ENCODE peak calls at places on chromosomes 5 and 9, in four cellular contexts. M is spleen, K is left lung, Q is lower lobe of right lung. S is an unnamed sample.

GRCh38 chr5:2008851-2009629 is 126.3 kb upstream of the IRX4 start:
- DNase-seq in M (no peak), K (no peak), Q (no peak), S (no peak)

GRCh38 chr5:65611524-65611923 is 12.6 kb downstream of the TRIM23 start:
- DNase-seq in M (no peak), K (peak), Q (no peak), S (no peak)

GRCh38 chr5:7671420-7671819 is 179.5 kb downstream of the CFAP90 start:
- DNase-seq in M (no peak), K (no peak), Q (no peak), S (no peak)

GRCh38 chr5:26757941-26758340 is 280.4 kb downstream of the CDH9 start:
- DNase-seq in M (no peak), K (no peak), Q (no peak), S (no peak)

GRCh38 chr5:50328193-50328729 is 112.8 kb downstream of the EMB start:
- DNase-seq in M (no peak), K (no peak), Q (no peak), S (no peak)

GRCh38 chr9:281753-282645 is 67.3 kb downstream of the DOCK8 start:
- DNase-seq in M (no peak), K (no peak), Q (no peak), S (no peak)

GRCh38 chr9:128607642-128608350 is 48.9 kb downstream of the DYNC2I2 start:
- DNase-seq in M (no peak), K (no peak), Q (no peak), S (peak)

GRCh38 chr9:35029852-35030251 is 40.3 kb downstream of the DNAJB5 start:
- DNase-seq in M (no peak), K (no peak), Q (no peak), S (no peak)

GRCh38 chr5:117488976-117489500 is 914.4 kb upstream of the SEMA6A start:
- DNase-seq in M (no peak), K (no peak), Q (no peak), S (no peak)

GRCh38 chr5:150428106-150428876 is 15.6 kb upstream of the CD74 start:
- DNase-seq in M (peak), K (no peak), Q (no peak), S (no peak)

GRCh38 chr5:102375256-102375655 is 79.2 kb upstream of the SLCO4C1 start:
- DNase-seq in M (no peak), K (no peak), Q (no peak), S (no peak)

GRCh38 chr5:128227984-128228383 is 144.4 kb downstream of the SLC12A2 start:
- DNase-seq in M (no peak), K (no peak), Q (no peak), S (no peak)

GRCh38 chr9:91898451-91899433 is 51.3 kb downstream of the ROR2 start:
- DNase-seq in M (peak), K (no peak), Q (no peak), S (no peak)

GRCh38 chr5:169300468-169301385 is at the start of gene SLIT3:
- DNase-seq in M (peak), K (peak), Q (no peak), S (peak)

GRCh38 chr9:127197186-127197860 is 67.3 kb upstream of the GARNL3 start:
- DNase-seq in M (peak), K (no peak), Q (peak), S (no peak)

GRCh38 chr9:5382479-5382878 is 42.8 kb upstream of the RLN1 start:
- DNase-seq in M (no peak), K (no peak), Q (no peak), S (no peak)

GRCh38 chr9:134623408-134624066 is 18.1 kb upstream of the COL5A1 start:
- DNase-seq in M (peak), K (peak), Q (peak), S (no peak)

GRCh38 chr5:156456857-156457256 is 129.9 kb downstream of the SGCD start:
- DNase-seq in M (no peak), K (no peak), Q (no peak), S (no peak)

GRCh38 chr5:1509346-1510085 is 14.2 kb downstream of the LPCAT1 start:
- DNase-seq in M (peak), K (peak), Q (peak), S (peak)

GRCh38 chr5:155147222-155147621 is 133.7 kb downstream of the KIF4B start:
- DNase-seq in M (no peak), K (no peak), Q (no peak), S (no peak)

GRCh38 chr5:13957032-13957645 is 12.7 kb upstream of the DNAH5 start:
- DNase-seq in M (no peak), K (no peak), Q (no peak), S (no peak)

GRCh38 chr9:8156336-8156735 is 356.8 kb upstream of the DMAC1 start:
- DNase-seq in M (no peak), K (no peak), Q (no peak), S (no peak)
- H3K27ac ChIP-seq in M (no peak), K (no peak), Q (no peak), S (no peak)

GRCh38 chr5:220008-220407 is 1.9 kb downstream of the SDHA start:
- DNase-seq in M (no peak), K (no peak), Q (no peak), S (no peak)

GRCh38 chr5:219492-219891 is 1.4 kb downstream of the SDHA start:
- DNase-seq in M (no peak), K (no peak), Q (no peak), S (no peak)

GRCh38 chr5:218457-219289 is 553 bp downstream of the SDHA start:
- DNase-seq in M (peak), K (peak), Q (peak), S (peak)

GRCh38 chr5:213803-214395 is 4.1 kb downstream of the CCDC127 start:
- DNase-seq in M (no peak), K (no peak), Q (no peak), S (no peak)

GRCh38 chr5:217860-218456 is at the start of the genes CCDC127 and SDHA:
- DNase-seq in M (peak), K (peak), Q (peak), S (peak)
- TF ChIP-seq CTCF in M (peak), K (no peak), Q (peak), S (peak)

GRCh38 chr5:73641811-73642210 is 15.8 kb downstream of the ARHGEF28 start:
- DNase-seq in M (no peak), K (no peak), Q (no peak), S (no peak)

GRCh38 chr5:73636408-73636807 is 10.4 kb downstream of the ARHGEF28 start:
- DNase-seq in M (no peak), K (no peak), Q (no peak), S (no peak)

GRCh38 chr5:73640861-73641320 is 14.9 kb downstream of the ARHGEF28 start:
- DNase-seq in M (no peak), K (no peak), Q (no peak), S (no peak)

GRCh38 chr5:73638344-73639095 is 12.5 kb downstream of the ARHGEF28 start:
- DNase-seq in M (no peak), K (no peak), Q (no peak), S (no peak)

GRCh38 chr5:73637565-73637964 is 11.6 kb downstream of the ARHGEF28 start:
- DNase-seq in M (no peak), K (no peak), Q (no peak), S (no peak)
- H3K27ac ChIP-seq in M (no peak), K (no peak), Q (no peak), S (peak)

DNA sequence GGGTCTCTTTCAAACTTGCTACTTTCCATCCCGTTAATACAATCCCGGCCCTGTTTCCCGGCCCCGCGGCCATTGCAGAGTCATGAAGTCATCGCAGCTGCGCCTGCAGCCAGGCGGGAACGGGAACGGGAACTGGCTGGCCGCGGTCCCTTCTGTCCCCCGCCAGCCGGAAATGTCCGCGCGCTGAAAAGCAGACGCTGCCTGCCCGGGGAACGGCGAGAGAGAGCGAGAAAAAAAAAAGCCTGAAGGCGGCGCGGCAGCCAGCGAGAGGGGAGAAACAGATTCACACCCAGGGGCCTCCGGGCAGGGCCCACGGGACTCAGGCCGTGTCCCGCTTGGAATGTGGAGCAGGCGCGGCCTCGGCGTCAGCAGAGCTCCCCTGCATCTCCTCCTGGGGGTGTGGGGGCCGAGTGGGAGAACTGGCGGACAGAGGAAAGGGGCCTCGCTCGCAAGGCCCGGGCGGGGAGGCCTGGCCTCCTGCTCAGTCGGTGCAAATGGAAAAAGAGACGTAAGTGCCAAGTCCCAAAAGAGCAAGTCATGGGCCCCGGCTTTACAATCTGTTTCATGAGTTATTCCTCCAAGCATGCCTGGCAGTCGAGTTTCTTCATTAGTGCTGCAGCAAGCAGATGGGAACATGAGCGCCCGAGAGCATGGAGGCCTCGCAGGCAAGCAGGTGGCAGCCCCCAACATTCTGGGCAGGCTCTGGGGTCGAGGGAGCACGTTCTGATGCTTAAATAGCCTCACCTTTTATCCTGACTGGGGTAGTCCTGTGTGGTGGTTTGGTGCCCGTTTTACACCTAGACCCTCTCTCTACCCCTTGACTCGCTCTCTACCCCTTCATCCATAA is 201.3 kb upstream of the GAS1 start:
- DNase-seq in M (peak), K (peak), Q (peak), S (peak)
- TF ChIP-seq CTCF in M (no peak), K (no peak), Q (no peak), S (no peak)

DNA sequence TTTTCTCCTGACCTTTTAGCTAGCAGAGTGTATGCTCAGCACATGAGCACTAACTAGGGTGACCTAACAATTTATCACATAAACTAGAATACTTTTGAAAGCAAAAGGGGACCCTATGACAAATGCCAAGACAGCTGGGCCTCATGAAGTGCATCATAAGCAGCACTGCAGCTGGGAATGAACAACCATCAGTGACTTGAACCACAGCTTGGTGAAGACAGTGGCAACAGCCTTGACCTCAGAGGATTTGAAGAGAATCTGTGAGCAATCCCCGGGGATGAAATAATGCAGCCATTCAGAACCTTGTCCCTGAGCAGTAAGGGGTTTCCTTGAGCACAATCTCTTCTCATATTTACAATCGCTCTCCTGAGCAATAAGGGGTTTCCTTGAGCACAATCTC is 1.1 kb upstream of the NSG2 start:
- DNase-seq in M (no peak), K (no peak), Q (no peak), S (no peak)
- H3K27ac ChIP-seq in M (no peak), K (no peak), Q (no peak), S (no peak)

DNA sequence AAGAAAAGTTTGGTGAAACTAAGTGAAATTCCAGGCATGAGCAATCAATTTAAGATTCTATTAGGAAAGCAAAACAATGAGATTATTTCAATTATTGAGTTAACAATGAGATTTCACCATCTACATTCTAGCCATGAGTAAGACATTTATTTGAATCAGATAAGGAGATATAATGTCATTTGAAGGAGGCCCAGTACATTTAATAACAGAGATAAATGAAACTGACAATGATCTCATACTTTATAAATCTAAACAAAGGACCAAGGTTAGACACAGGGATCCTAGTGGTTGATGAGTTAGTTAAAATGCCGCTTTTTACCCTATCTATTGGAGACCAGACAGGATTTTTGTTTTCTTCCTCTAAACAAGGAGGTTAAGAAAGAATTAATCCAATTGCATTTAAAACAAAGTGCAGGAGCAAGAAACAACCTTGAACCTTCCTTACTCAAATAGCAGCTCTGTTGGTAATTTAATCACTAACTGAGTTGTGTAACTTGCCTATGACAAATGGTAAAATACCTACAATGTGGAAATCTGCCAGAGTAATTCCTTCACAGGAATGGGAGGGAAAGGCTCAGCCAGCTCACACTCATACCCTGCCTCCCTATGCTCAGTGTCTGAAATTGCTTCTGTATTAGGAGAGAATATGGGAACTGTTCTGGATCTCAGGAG is 103.5 kb upstream of the NR3C1 start:
- DNase-seq in M (no peak), K (no peak), Q (no peak), S (no peak)
- TF ChIP-seq CTCF in M (no peak), K (no peak), Q (no peak), S (no peak)

GRCh38 chr9:119307471-119307870 is 61.8 kb downstream of the BRINP1 start:
- DNase-seq in M (no peak), K (no peak), Q (no peak), S (no peak)
- H3K27ac ChIP-seq in M (no peak), K (no peak), Q (no peak), S (no peak)

GRCh38 chr5:67300321-67300720 is 103.7 kb upstream of the CD180 start:
- DNase-seq in M (no peak), K (no peak), Q (no peak), S (no peak)

GRCh38 chr5:67305913-67306710 is 109.5 kb upstream of the CD180 start:
- DNase-seq in M (no peak), K (no peak), Q (no peak), S (no peak)

GRCh38 chr5:67301285-67301904 is 104.8 kb upstream of the CD180 start:
- DNase-seq in M (no peak), K (peak), Q (peak), S (peak)

GRCh38 chr5:67305401-67305800 is 108.8 kb upstream of the CD180 start:
- DNase-seq in M (no peak), K (no peak), Q (no peak), S (no peak)

GRCh38 chr5:67303356-67303755 is 106.8 kb upstream of the CD180 start:
- DNase-seq in M (no peak), K (no peak), Q (no peak), S (no peak)
- TF ChIP-seq CTCF in M (no peak), K (no peak), Q (no peak), S (no peak)